ENCODE peak calls at places on chromosomes 7 and 10, in six cellular contexts. M, D, Y, C, R and E are unnamed samples.
A peak's percentile ranks its signal among the peaks of the same experiment; 100 is the strongest.

GRCh38 chr10:23100331-23101030 is 5.1 kb downstream of the MSRB2 start:
- DNase-seq in M (no peak), D (no peak), Y (no peak), C (no peak), R (no peak), E (no peak)

GRCh38 chr7:17545348-17545747 is 246.9 kb downstream of the AHR start:
- DNase-seq in M (peak; percentile 51), D (no peak), Y (no peak), C (no peak), R (no peak), E (no peak)

GRCh38 chr10:81081887-81082620 is 544.4 kb downstream of the SH2D4B start:
- DNase-seq in M (no peak), D (no peak), Y (no peak), C (no peak), R (no peak), E (no peak)

GRCh38 chr7:68306692-68307107 is 1291.6 kb upstream of the AUTS2 start:
- DNase-seq in M (no peak), D (no peak), Y (no peak), C (no peak), R (no peak), E (no peak)

GRCh38 chr10:89805599-89806013 is 104.2 kb downstream of the KIF20B start:
- DNase-seq in M (no peak), D (no peak), Y (no peak), C (no peak), R (no peak), E (no peak)

GRCh38 chr7:133310232-133310852 is 57.5 kb downstream of the EXOC4 start:
- DNase-seq in M (peak; percentile 58), D (no peak), Y (no peak), C (no peak), R (no peak), E (no peak)

GRCh38 chr10:23439452-23439919 is 611 bp downstream of the OTUD1 start:
- DNase-seq in M (peak; percentile 27), D (no peak), Y (no peak), C (peak; percentile 6), R (no peak), E (no peak)

GRCh38 chr10:91006752-91007346 is 86.0 kb upstream of the ANKRD1 start:
- DNase-seq in M (no peak), D (no peak), Y (no peak), C (no peak), R (no peak), E (no peak)

GRCh38 chr7:157676456-157677255 is 339.9 kb downstream of the DNAJB6 start:
- DNase-seq in M (no peak), D (peak; percentile 58), Y (no peak), C (no peak), R (no peak), E (no peak)

GRCh38 chr10:1151071-1152033 is 95.2 kb downstream of the WDR37 start:
- DNase-seq in M (no peak), D (peak; percentile 48), Y (no peak), C (no peak), R (no peak), E (no peak)

GRCh38 chr10:22316286-22317120 is at the start of gene COMMD3:
- DNase-seq in M (peak; percentile 91), D (peak; percentile 96), Y (peak; percentile 91), C (peak; percentile 71), R (peak; percentile 62), E (no peak)

GRCh38 chr7:121160150-121161008 is 168.4 kb upstream of the WNT16 start:
- DNase-seq in M (no peak), D (no peak), Y (no peak), C (no peak), R (no peak), E (no peak)

GRCh38 chr7:35248576-35249536 is 5.0 kb downstream of the TBX20 start:
- DNase-seq in M (no peak), D (no peak), Y (no peak), C (no peak), R (no peak), E (no peak)
- H3K4me3 ChIP-seq in M (peak overlapping the region; percentile 97), D (no peak overlapping the region), Y (no peak overlapping the region), C (no peak overlapping the region), R (no peak overlapping the region), E (no peak overlapping the region)

GRCh38 chr10:119359025-119359424 is 151.7 kb downstream of the GRK5 start:
- DNase-seq in M (no peak), D (no peak), Y (no peak), C (no peak), R (no peak), E (no peak)

GRCh38 chr10:119357389-119358139 is 150.2 kb downstream of the GRK5 start:
- DNase-seq in M (no peak), D (peak; percentile 65), Y (no peak), C (no peak), R (no peak), E (no peak)

GRCh38 chr10:119358140-119358512 is 150.8 kb downstream of the GRK5 start:
- DNase-seq in M (no peak), D (no peak), Y (no peak), C (no peak), R (no peak), E (no peak)

GRCh38 chr10:119360181-119360921 is 153.0 kb downstream of the GRK5 start:
- DNase-seq in M (no peak), D (peak; percentile 76), Y (no peak), C (no peak), R (no peak), E (no peak)

GRCh38 chr10:119358567-119358966 is 151.2 kb downstream of the GRK5 start:
- DNase-seq in M (no peak), D (no peak), Y (no peak), C (no peak), R (no peak), E (no peak)
- H3K4me3 ChIP-seq in M (no peak overlapping the region), D (no peak overlapping the region), Y (no peak overlapping the region), C (no peak overlapping the region), R (no peak overlapping the region), E (no peak overlapping the region)

GRCh38 chr7:93563584-93563983 is 10.9 kb downstream of the CALCR start:
- DNase-seq in M (no peak), D (no peak), Y (no peak), C (no peak), R (no peak), E (no peak)
- H3K4me3 ChIP-seq in M (no peak overlapping the region), D (no peak overlapping the region), Y (no peak overlapping the region), C (no peak overlapping the region), R (no peak overlapping the region), E (no peak overlapping the region)

GRCh38 chr7:54773472-54774399 is 14.7 kb upstream of the SEC61G start:
- DNase-seq in M (peak; percentile 88), D (peak; percentile 86), Y (peak; percentile 83), C (peak; percentile 49), R (peak; percentile 57), E (peak; percentile 39)
- H3K4me3 ChIP-seq in M (no peak overlapping the region), D (no peak overlapping the region), Y (peak overlapping the region; percentile 49), C (peak overlapping the region; percentile 39), R (peak overlapping the region; percentile 28), E (peak overlapping the region; percentile 25)